ENCODE peak calls at places on chromosomes 4 and X, in six cellular contexts. G is cardiac fibroblast, W is bronchial epithelial cell, V is amniotic stem cell, B is fibroblast of lung, S is head of caudate nucleus. M is an unnamed sample.

GRCh38 chr4:189785257-189785656 is 155.4 kb upstream of the FRG1 start:
- DNase-seq in G (no peak), W (no peak), V (no peak), B (no peak), S (no peak), M (no peak)

GRCh38 chrX:79133897-79134296 is 10.6 kb upstream of the GPR174 start:
- DNase-seq in G (no peak), W (no peak), V (no peak), B (no peak), S (no peak), M (no peak)

GRCh38 chr4:8308856-8309771 is 39.6 kb downstream of the HTRA3 start:
- DNase-seq in G (peak), W (no peak), V (no peak), B (no peak), S (no peak), M (no peak)

GRCh38 chrX:21132686-21133393 is 241.4 kb upstream of the CNKSR2 start:
- DNase-seq in G (no peak), W (peak), V (no peak), B (no peak), S (no peak), M (no peak)

GRCh38 chrX:11137543-11138139 is 26.5 kb downstream of the HCCS start:
- DNase-seq in G (peak), W (peak), V (no peak), B (peak), S (no peak), M (peak)

GRCh38 chrX:25144043-25144940 is 128.5 kb upstream of the ARX start:
- DNase-seq in G (peak), W (peak), V (peak), B (peak), S (peak), M (no peak)

GRCh38 chrX:11704725-11705495 is 39.2 kb upstream of the ARHGAP6 start:
- DNase-seq in G (peak), W (no peak), V (no peak), B (peak), S (no peak), M (no peak)

GRCh38 chr4:126385954-126386353 is 1071.2 kb downstream of the FAT4 start:
- DNase-seq in G (no peak), W (no peak), V (no peak), B (no peak), S (no peak), M (no peak)

GRCh38 chr4:176927664-176928063 is 134.9 kb upstream of the VEGFC start:
- DNase-seq in G (peak), W (peak), V (peak), B (peak), S (no peak), M (no peak)

GRCh38 chr4:153467154-153467896 is 1.2 kb downstream of the TMEM131L start:
- DNase-seq in G (peak), W (peak), V (no peak), B (no peak), S (no peak), M (no peak)

GRCh38 chr4:4762300-4762699 is 97.2 kb upstream of the MSX1 start:
- DNase-seq in G (no peak), W (no peak), V (no peak), B (no peak), S (no peak), M (no peak)

GRCh38 chrX:17237146-17237545 is 137.9 kb upstream of the NHS start:
- DNase-seq in G (no peak), W (no peak), V (no peak), B (no peak), S (no peak), M (no peak)

GRCh38 chr4:28259951-28260350 is 1399.3 kb downstream of the STIM2 start:
- DNase-seq in G (no peak), W (no peak), V (no peak), B (no peak), S (no peak), M (no peak)

GRCh38 chr4:113385500-113385899 is 336.0 kb downstream of the ANK2 start:
- DNase-seq in G (no peak), W (no peak), V (no peak), B (no peak), S (no peak), M (no peak)

GRCh38 chr4:66097271-66097670 is 427.0 kb upstream of the EPHA5 start:
- DNase-seq in G (no peak), W (no peak), V (no peak), B (no peak), S (no peak), M (no peak)

GRCh38 chr4:23135792-23136645 is 443.3 kb downstream of the GBA3 start:
- DNase-seq in G (peak), W (peak), V (no peak), B (peak), S (no peak), M (no peak)

GRCh38 chrX:20664774-20665173 is 398.1 kb upstream of the RPS6KA3 start:
- DNase-seq in G (no peak), W (no peak), V (no peak), B (no peak), S (no peak), M (no peak)

GRCh38 chr4:89336818-89337395 is 29.3 kb upstream of the GPRIN3 start:
- DNase-seq in G (no peak), W (no peak), V (no peak), B (no peak), S (no peak), M (no peak)

GRCh38 chr4:26458104-26458503 is 32.2 kb downstream of the CCKAR start:
- DNase-seq in G (no peak), W (no peak), V (no peak), B (peak), S (no peak), M (no peak)

GRCh38 chr4:109406337-109406931 is 27.2 kb upstream of the SEC24B start:
- DNase-seq in G (peak), W (peak), V (peak), B (peak), S (no peak), M (peak)

GRCh38 chr4:158327525-158327924 is 117.2 kb downstream of the TMEM144 start:
- DNase-seq in G (no peak), W (peak), V (no peak), B (no peak), S (no peak), M (no peak)

GRCh38 chr4:53043900-53044650 is 182.0 kb downstream of the RASL11B start:
- DNase-seq in G (no peak), W (peak), V (no peak), B (no peak), S (no peak), M (no peak)

GRCh38 chrX:53078943-53079342 is 3.2 kb upstream of the TSPYL2 start:
- DNase-seq in G (no peak), W (no peak), V (no peak), B (no peak), S (no peak), M (no peak)

GRCh38 chrX:10582215-10582733 is 38.1 kb downstream of the MID1 start:
- DNase-seq in G (peak), W (peak), V (no peak), B (peak), S (no peak), M (no peak)

GRCh38 chrX:13598877-13599276 is 29.5 kb downstream of the EGFL6 start:
- DNase-seq in G (peak), W (no peak), V (no peak), B (no peak), S (no peak), M (no peak)

GRCh38 chr4:128812360-128812958 is 3.0 kb downstream of the JADE1 start:
- DNase-seq in G (peak), W (peak), V (peak), B (peak), S (no peak), M (no peak)

GRCh38 chr4:94577136-94577535 is 125.4 kb downstream of the PDLIM5 start:
- DNase-seq in G (peak), W (no peak), V (peak), B (peak), S (peak), M (peak)

GRCh38 chrX:107766470-107767140 is 9.0 kb downstream of the TSC22D3 start:
- DNase-seq in G (peak), W (peak), V (no peak), B (peak), S (no peak), M (no peak)

GRCh38 chrX:12330841-12331240 is 192.6 kb downstream of the FRMPD4 start:
- DNase-seq in G (no peak), W (no peak), V (no peak), B (no peak), S (no peak), M (peak)

GRCh38 chr4:156799121-156799589 is 172.4 kb downstream of the PDGFC start:
- DNase-seq in G (peak), W (peak), V (no peak), B (peak), S (no peak), M (no peak)

GRCh38 chr4:139617702-139618490 is 47.7 kb upstream of the MGST2 start:
- DNase-seq in G (peak), W (no peak), V (no peak), B (no peak), S (no peak), M (no peak)

GRCh38 chrX:38225093-38225492 is 4.4 kb upstream of the SRPX start:
- DNase-seq in G (peak), W (peak), V (no peak), B (peak), S (no peak), M (no peak)

GRCh38 chr4:164379694-164380093 is 374.2 kb upstream of the SMIM31 start:
- DNase-seq in G (no peak), W (peak), V (no peak), B (no peak), S (no peak), M (no peak)

GRCh38 chr4:128386761-128387599 is 99.4 kb upstream of the PGRMC2 start:
- DNase-seq in G (peak), W (peak), V (peak), B (peak), S (peak), M (peak)

GRCh38 chr4:183350317-183351071 is 28.3 kb upstream of the CLDN24 start:
- DNase-seq in G (no peak), W (no peak), V (no peak), B (no peak), S (no peak), M (peak)